ENCODE peak calls at places on chromosomes 6 and 20, in seven cellular contexts. P is posterior vena cava; B is naive thymus-derived CD8-positive, alpha-beta T cell; Q is ecto neural progenitor cell; W is heart right ventricle; Y is endothelial cell; M is lung. U is an unnamed sample.

GRCh38 chr20:62048821-62049291 is 16.8 kb downstream of the TAF4 start:
- DNase-seq in P (peak), B (no peak), Q (no peak), W (no peak), Y (no peak), M (no peak), U (peak)

GRCh38 chr20:10984294-10984693 is 310.5 kb upstream of the JAG1 start:
- DNase-seq in P (no peak), B (no peak), Q (no peak), W (no peak), Y (no peak), M (no peak), U (no peak)

GRCh38 chr6:37244430-37245310 is 12.9 kb upstream of the TBC1D22B start:
- DNase-seq in P (peak), B (no peak), Q (no peak), W (peak), Y (no peak), M (peak), U (peak)

GRCh38 chr6:129500958-129501381 is 209.0 kb downstream of the ARHGAP18 start:
- DNase-seq in P (no peak), B (no peak), Q (no peak), W (no peak), Y (no peak), M (no peak), U (no peak)

GRCh38 chr6:16319813-16320532 is 81.6 kb downstream of the GMPR start:
- DNase-seq in P (peak), B (peak), Q (no peak), W (peak), Y (no peak), M (peak), U (no peak)

GRCh38 chr6:136822051-136822378 is 377 bp upstream of the PEX7 start:
- DNase-seq in P (no peak), B (no peak), Q (no peak), W (no peak), Y (peak), M (peak), U (no peak)

GRCh38 chr6:1797801-1798200 is 188.1 kb downstream of the FOXC1 start:
- DNase-seq in P (no peak), B (no peak), Q (no peak), W (no peak), Y (no peak), M (no peak), U (no peak)

GRCh38 chr6:44921787-44922186 is 406.3 kb upstream of the RUNX2 start:
- DNase-seq in P (no peak), B (no peak), Q (no peak), W (peak), Y (no peak), M (peak), U (peak)

GRCh38 chr6:111938710-111939109 is 65.5 kb upstream of the FYN start:
- DNase-seq in P (no peak), B (no peak), Q (no peak), W (no peak), Y (no peak), M (no peak), U (no peak)

GRCh38 chr20:63525968-63526367 is 5.4 kb downstream of the PPDPF start:
- DNase-seq in P (no peak), B (no peak), Q (no peak), W (no peak), Y (no peak), M (no peak), U (no peak)

GRCh38 chr6:5238336-5238735 is 22.4 kb downstream of the LYRM4 start:
- DNase-seq in P (no peak), B (no peak), Q (no peak), W (no peak), Y (no peak), M (no peak), U (no peak)

GRCh38 chr20:44180814-44181213 is 6.2 kb downstream of the JPH2 start:
- DNase-seq in P (no peak), B (no peak), Q (peak), W (peak), Y (no peak), M (no peak), U (no peak)

GRCh38 chr6:11277275-11278206 is 45.1 kb upstream of the NEDD9 start:
- DNase-seq in P (no peak), B (no peak), Q (no peak), W (no peak), Y (peak), M (peak), U (no peak)

GRCh38 chr6:60754879-60755278 is 1531.1 kb downstream of the KHDRBS2 start:
- DNase-seq in P (no peak), B (no peak), Q (no peak), W (no peak), Y (no peak), M (no peak), U (no peak)

GRCh38 chr6:116010400-116011095 is 50.1 kb downstream of the FRK start:
- DNase-seq in P (peak), B (peak), Q (peak), W (peak), Y (peak), M (peak), U (peak)

GRCh38 chr6:125073071-125073470 is 80.5 kb upstream of the TPD52L1 start:
- DNase-seq in P (no peak), B (no peak), Q (no peak), W (no peak), Y (no peak), M (no peak), U (no peak)

GRCh38 chr6:42047790-42048405 is 2.4 kb upstream of the TAF8 start:
- DNase-seq in P (peak), B (no peak), Q (no peak), W (no peak), Y (no peak), M (no peak), U (no peak)

GRCh38 chr6:1762203-1762602 is 152.5 kb downstream of the FOXC1 start:
- DNase-seq in P (no peak), B (no peak), Q (no peak), W (no peak), Y (no peak), M (no peak), U (no peak)

GRCh38 chr6:96089173-96089572 is 73.4 kb downstream of the FUT9 start:
- DNase-seq in P (no peak), B (no peak), Q (peak), W (no peak), Y (peak), M (no peak), U (no peak)

GRCh38 chr6:147204843-147205311 is 660 bp downstream of the STXBP5 start:
- DNase-seq in P (no peak), B (no peak), Q (no peak), W (no peak), Y (no peak), M (no peak), U (no peak)

GRCh38 chr6:35411066-35411465 is 41.1 kb upstream of the FANCE start:
- DNase-seq in P (no peak), B (no peak), Q (no peak), W (no peak), Y (no peak), M (no peak), U (no peak)

GRCh38 chr6:18379376-18380117 is 7.6 kb upstream of the RNF144B start:
- DNase-seq in P (no peak), B (no peak), Q (no peak), W (no peak), Y (no peak), M (no peak), U (no peak)

GRCh38 chr20:62068997-62069396 is 3.3 kb upstream of the TAF4 start:
- DNase-seq in P (no peak), B (no peak), Q (no peak), W (no peak), Y (no peak), M (no peak), U (no peak)

GRCh38 chr20:3135507-3136070 is 24.1 kb downstream of the FASTKD5 start:
- DNase-seq in P (no peak), B (no peak), Q (no peak), W (no peak), Y (no peak), M (no peak), U (no peak)

GRCh38 chr20:10798811-10799210 is 125.0 kb upstream of the JAG1 start:
- DNase-seq in P (no peak), B (no peak), Q (no peak), W (no peak), Y (no peak), M (no peak), U (no peak)

GRCh38 chr6:53269827-53270226 is 78.9 kb downstream of the ELOVL5 start:
- DNase-seq in P (no peak), B (no peak), Q (no peak), W (no peak), Y (no peak), M (no peak), U (no peak)

GRCh38 chr6:149964243-149965190 is 774 bp downstream of the ULBP1 start:
- DNase-seq in P (no peak), B (no peak), Q (peak), W (no peak), Y (peak), M (no peak), U (no peak)

GRCh38 chr6:56864171-56864616 is 90.7 kb upstream of the BEND6 start:
- DNase-seq in P (no peak), B (no peak), Q (no peak), W (no peak), Y (no peak), M (no peak), U (no peak)

GRCh38 chr20:46965124-46965455 is 70.4 kb downstream of the EYA2 start:
- DNase-seq in P (no peak), B (no peak), Q (no peak), W (no peak), Y (no peak), M (no peak), U (no peak)

GRCh38 chr6:125844989-125845388 is 54.2 kb downstream of the NCOA7 start:
- DNase-seq in P (no peak), B (no peak), Q (no peak), W (peak), Y (no peak), M (no peak), U (no peak)

GRCh38 chr20:54343634-54344033 is 131.8 kb upstream of the DOK5 start:
- DNase-seq in P (no peak), B (no peak), Q (no peak), W (no peak), Y (no peak), M (no peak), U (no peak)

GRCh38 chr20:4444404-4444803 is 277.3 kb upstream of the PRND start:
- DNase-seq in P (no peak), B (no peak), Q (no peak), W (no peak), Y (no peak), M (no peak), U (no peak)

GRCh38 chr20:58393299-58393698 is 4.3 kb downstream of the VAPB start:
- DNase-seq in P (no peak), B (no peak), Q (no peak), W (no peak), Y (no peak), M (no peak), U (no peak)

GRCh38 chr6:149064026-149065017 is 253.2 kb upstream of the TAB2 start:
- DNase-seq in P (no peak), B (no peak), Q (no peak), W (no peak), Y (no peak), M (no peak), U (no peak)

GRCh38 chr20:13554706-13555105 is 84.0 kb downstream of the TASP1 start:
- DNase-seq in P (no peak), B (no peak), Q (no peak), W (no peak), Y (no peak), M (no peak), U (no peak)

GRCh38 chr20:23340524-23340923 is 10.1 kb upstream of the NXT1 start:
- DNase-seq in P (no peak), B (no peak), Q (peak), W (peak), Y (peak), M (peak), U (peak)

GRCh38 chr20:24831232-24831631 is 117.8 kb upstream of the CST7 start:
- DNase-seq in P (no peak), B (no peak), Q (no peak), W (no peak), Y (no peak), M (no peak), U (no peak)

GRCh38 chr20:50815162-50815989 is 20.5 kb downstream of the BCAS4 start:
- DNase-seq in P (no peak), B (peak), Q (no peak), W (no peak), Y (no peak), M (peak), U (no peak)

GRCh38 chr6:3022765-3023662 is 23.3 kb downstream of the NQO2 start:
- DNase-seq in P (no peak), B (no peak), Q (no peak), W (peak), Y (no peak), M (no peak), U (no peak)

U was measured in pancreas.